ENCODE peak calls at places on chromosomes 7 and 10, in six cellular contexts. One of them, this sample, is unnamed.

GRCh38 chr7:27112960-27113949 is 10.8 kb upstream of the HOXA2 start:
- DNase-seq in H4: peak
- DNase-seq in dorsolateral prefrontal cortex: no peak
- DNase-seq in fibroblast of lung: peak
- DNase-seq in T47D: no peak
- DNase-seq in NCI-H1092 treated with DMSO at 0.1 percent for 48 hours: no peak
- DNase-seq in this sample: no peak

GRCh38 chr7:149422065-149422913 is 38.6 kb downstream of the ZNF777 start:
- DNase-seq in H4: peak
- DNase-seq in fibroblast of lung: peak
- DNase-seq in NCI-H1092 treated with DMSO at 0.1 percent for 48 hours: peak
- DNase-seq in T47D: peak
- DNase-seq in dorsolateral prefrontal cortex: no peak
- DNase-seq in this sample: peak

GRCh38 chr10:52566471-52567246 is 205.9 kb downstream of the MBL2 start:
- DNase-seq in H4: peak
- DNase-seq in fibroblast of lung: peak
- DNase-seq in NCI-H1092 treated with DMSO at 0.1 percent for 48 hours: no peak
- DNase-seq in dorsolateral prefrontal cortex: no peak
- DNase-seq in T47D: peak
- DNase-seq in this sample: no peak

GRCh38 chr7:131164025-131164899 is 163.4 kb upstream of the MKLN1 start:
- DNase-seq in H4: peak
- DNase-seq in T47D: no peak
- DNase-seq in dorsolateral prefrontal cortex: no peak
- DNase-seq in NCI-H1092 treated with DMSO at 0.1 percent for 48 hours: no peak
- DNase-seq in fibroblast of lung: peak
- DNase-seq in this sample: no peak

GRCh38 chr10:75003195-75003594 is 108.3 kb upstream of the SAMD8 start:
- DNase-seq in T47D: no peak
- DNase-seq in dorsolateral prefrontal cortex: no peak
- DNase-seq in fibroblast of lung: no peak
- DNase-seq in H4: no peak
- DNase-seq in NCI-H1092 treated with DMSO at 0.1 percent for 48 hours: no peak
- DNase-seq in this sample: no peak

GRCh38 chr10:116721991-116722392 is 20.4 kb downstream of the HSPA12A start:
- DNase-seq in H4: no peak
- DNase-seq in NCI-H1092 treated with DMSO at 0.1 percent for 48 hours: no peak
- DNase-seq in dorsolateral prefrontal cortex: no peak
- DNase-seq in fibroblast of lung: peak
- DNase-seq in T47D: no peak
- DNase-seq in this sample: no peak

GRCh38 chr10:95556994-95557767 is 4.0 kb downstream of the SORBS1 start:
- DNase-seq in H4: no peak
- DNase-seq in T47D: no peak
- DNase-seq in dorsolateral prefrontal cortex: no peak
- DNase-seq in fibroblast of lung: no peak
- DNase-seq in NCI-H1092 treated with DMSO at 0.1 percent for 48 hours: no peak
- DNase-seq in this sample: no peak

GRCh38 chr10:71131508-71132088 is 80.8 kb upstream of the UNC5B start:
- DNase-seq in T47D: no peak
- DNase-seq in dorsolateral prefrontal cortex: no peak
- DNase-seq in H4: no peak
- DNase-seq in NCI-H1092 treated with DMSO at 0.1 percent for 48 hours: no peak
- DNase-seq in fibroblast of lung: no peak
- DNase-seq in this sample: no peak

GRCh38 chr7:47496666-47497065 is 85.2 kb downstream of the TNS3 start:
- DNase-seq in dorsolateral prefrontal cortex: no peak
- DNase-seq in H4: no peak
- DNase-seq in T47D: no peak
- DNase-seq in fibroblast of lung: no peak
- DNase-seq in NCI-H1092 treated with DMSO at 0.1 percent for 48 hours: no peak
- DNase-seq in this sample: no peak

GRCh38 chr7:158413962-158414961 is 173.4 kb downstream of the PTPRN2 start:
- DNase-seq in fibroblast of lung: no peak
- DNase-seq in NCI-H1092 treated with DMSO at 0.1 percent for 48 hours: peak
- DNase-seq in H4: no peak
- DNase-seq in dorsolateral prefrontal cortex: peak
- DNase-seq in T47D: no peak
- DNase-seq in this sample: peak

GRCh38 chr10:128091636-128092210 is 34.5 kb downstream of the MKI67 start:
- DNase-seq in H4: no peak
- DNase-seq in T47D: no peak
- DNase-seq in NCI-H1092 treated with DMSO at 0.1 percent for 48 hours: no peak
- DNase-seq in dorsolateral prefrontal cortex: no peak
- DNase-seq in fibroblast of lung: no peak
- DNase-seq in this sample: no peak

GRCh38 chr10:71270301-71270777 is 48.7 kb upstream of the SLC29A3 start:
- DNase-seq in NCI-H1092 treated with DMSO at 0.1 percent for 48 hours: peak
- DNase-seq in dorsolateral prefrontal cortex: peak
- DNase-seq in T47D: peak
- DNase-seq in H4: peak
- DNase-seq in fibroblast of lung: peak
- DNase-seq in this sample: peak

GRCh38 chr10:6114758-6115410 is 26.1 kb downstream of the RBM17 start:
- DNase-seq in T47D: peak
- DNase-seq in H4: peak
- DNase-seq in dorsolateral prefrontal cortex: peak
- DNase-seq in fibroblast of lung: peak
- DNase-seq in NCI-H1092 treated with DMSO at 0.1 percent for 48 hours: no peak
- DNase-seq in this sample: no peak

GRCh38 chr10:13719411-13719810 is 132.6 kb downstream of the PRPF18 start:
- DNase-seq in fibroblast of lung: peak
- DNase-seq in NCI-H1092 treated with DMSO at 0.1 percent for 48 hours: no peak
- DNase-seq in dorsolateral prefrontal cortex: no peak
- DNase-seq in H4: no peak
- DNase-seq in T47D: no peak
- DNase-seq in this sample: no peak

GRCh38 chr7:1593091-1593866 is 23.4 kb upstream of the PSMG3 start:
- DNase-seq in NCI-H1092 treated with DMSO at 0.1 percent for 48 hours: no peak
- DNase-seq in H4: no peak
- DNase-seq in fibroblast of lung: no peak
- DNase-seq in dorsolateral prefrontal cortex: no peak
- DNase-seq in T47D: no peak
- DNase-seq in this sample: no peak

GRCh38 chr10:110214380-110214826 is 7.0 kb downstream of the MXI1 start:
- DNase-seq in H4: peak
- DNase-seq in dorsolateral prefrontal cortex: no peak
- DNase-seq in T47D: no peak
- DNase-seq in NCI-H1092 treated with DMSO at 0.1 percent for 48 hours: no peak
- DNase-seq in fibroblast of lung: peak
- DNase-seq in this sample: no peak

GRCh38 chr7:151312356-151312755 is 29.3 kb upstream of the NUB1 start:
- DNase-seq in H4: no peak
- DNase-seq in T47D: no peak
- DNase-seq in fibroblast of lung: no peak
- DNase-seq in dorsolateral prefrontal cortex: no peak
- DNase-seq in NCI-H1092 treated with DMSO at 0.1 percent for 48 hours: no peak
- DNase-seq in this sample: no peak

GRCh38 chr7:156732091-156732621 is 91.6 kb downstream of the RNF32 start:
- DNase-seq in NCI-H1092 treated with DMSO at 0.1 percent for 48 hours: no peak
- DNase-seq in fibroblast of lung: no peak
- DNase-seq in T47D: no peak
- DNase-seq in dorsolateral prefrontal cortex: no peak
- DNase-seq in H4: no peak
- DNase-seq in this sample: no peak

GRCh38 chr7:37081436-37081835 is 357.1 kb upstream of the AOAH start:
- DNase-seq in fibroblast of lung: no peak
- DNase-seq in NCI-H1092 treated with DMSO at 0.1 percent for 48 hours: peak
- DNase-seq in T47D: peak
- DNase-seq in H4: no peak
- DNase-seq in dorsolateral prefrontal cortex: no peak
- DNase-seq in this sample: no peak

GRCh38 chr7:140364819-140365218 is 33.5 kb downstream of the SLC37A3 start:
- DNase-seq in H4: no peak
- DNase-seq in fibroblast of lung: no peak
- DNase-seq in NCI-H1092 treated with DMSO at 0.1 percent for 48 hours: no peak
- DNase-seq in dorsolateral prefrontal cortex: no peak
- DNase-seq in T47D: no peak
- DNase-seq in this sample: no peak

GRCh38 chr7:127557803-127558202 is 27.6 kb downstream of the GCC1 start:
- DNase-seq in H4: no peak
- DNase-seq in NCI-H1092 treated with DMSO at 0.1 percent for 48 hours: no peak
- DNase-seq in T47D: peak
- DNase-seq in fibroblast of lung: no peak
- DNase-seq in dorsolateral prefrontal cortex: no peak
- DNase-seq in this sample: no peak